ENCODE peak calls at places on chromosomes 5 and 9, in seven cellular contexts. R is heart right ventricle, J is A673, K is pancreas, M is type B pancreatic cell, B is upper lobe of right lung, P is tibial artery. H is an unnamed sample.

GRCh38 chr9:91246842-91247241 is 114.9 kb downstream of the AUH start:
- DNase-seq in B (no peak), R (no peak), J (no peak), M (no peak), K (no peak), P (no peak), H (no peak)

GRCh38 chr5:157253547-157253946 is 12.4 kb upstream of the CYFIP2 start:
- DNase-seq in M (no peak), P (peak), R (peak), J (peak), K (no peak), B (no peak), H (peak)

GRCh38 chr5:80125962-80126480 is 90.9 kb downstream of the THBS4 start:
- DNase-seq in R (no peak), K (no peak), M (no peak), J (no peak), B (no peak), P (no peak), H (no peak)

GRCh38 chr9:89801723-89802680 is 197.2 kb downstream of the GADD45G start:
- DNase-seq in K (no peak), R (no peak), M (no peak), B (no peak), P (no peak), J (no peak), H (no peak)

GRCh38 chr5:164013077-164013670 is 507.8 kb downstream of the MAT2B start:
- DNase-seq in R (peak), P (no peak), K (no peak), M (no peak), J (peak), B (no peak), H (peak)

GRCh38 chr9:96071245-96072124 is 196.0 kb downstream of the ERCC6L2 start:
- DNase-seq in P (no peak), M (no peak), R (no peak), J (peak), K (no peak), B (no peak), H (peak)

GRCh38 chr5:5633579-5633978 is 211.1 kb downstream of the ICE1 start:
- DNase-seq in K (no peak), M (no peak), J (no peak), P (no peak), B (no peak), R (no peak), H (no peak)

GRCh38 chr5:147055304-147055826 is 176.8 kb upstream of the PPP2R2B start:
- DNase-seq in M (no peak), R (no peak), K (no peak), B (no peak), J (no peak), P (no peak), H (no peak)

GRCh38 chr9:37949576-37949975 is 45.6 kb upstream of the SLC25A51 start:
- DNase-seq in P (no peak), B (no peak), K (peak), R (no peak), M (no peak), J (no peak), H (no peak)

GRCh38 chr5:50325237-50325832 is 115.8 kb downstream of the EMB start:
- DNase-seq in B (no peak), K (no peak), P (no peak), J (peak), M (no peak), R (no peak), H (peak)

GRCh38 chr9:36276254-36276653 is 18.0 kb upstream of the GNE start:
- DNase-seq in K (no peak), B (no peak), M (no peak), R (no peak), J (no peak), P (no peak), H (no peak)

GRCh38 chr5:98771389-98772109 is 1.9 kb upstream of the RGMB start:
- DNase-seq in P (peak), M (no peak), R (peak), J (peak), K (peak), B (no peak), H (peak)
- TF ChIP-seq CTCF in P (peak), M (peak), R (peak), J (peak), K (peak), B (peak), H (peak)

DNA sequence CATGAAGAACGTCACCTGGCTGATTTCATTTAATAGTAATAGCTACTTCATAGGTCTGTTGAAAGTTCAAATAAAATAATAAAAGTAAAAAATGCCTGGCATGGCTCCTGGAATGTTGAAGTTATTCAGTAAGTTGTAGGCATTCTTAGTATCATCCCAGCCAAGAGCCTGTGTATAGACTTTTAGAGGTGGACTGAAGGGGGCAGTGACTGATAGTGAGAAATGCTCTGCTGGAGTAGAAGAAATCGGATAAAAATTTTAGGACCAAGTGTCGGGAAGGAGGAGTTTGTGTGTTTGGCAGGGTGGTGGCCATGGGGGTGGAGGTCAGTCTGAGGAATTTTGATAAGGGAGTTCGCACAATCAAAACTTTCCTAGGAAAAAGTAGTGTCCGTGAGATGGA is 3.6 kb downstream of the ZFP2 start:
- DNase-seq in R (no peak), B (no peak), M (no peak), K (no peak), J (no peak), P (no peak), H (no peak)
- TF ChIP-seq CTCF in R (no peak), B (no peak), M (peak), K (no peak), J (no peak), P (no peak), H (no peak)

GRCh38 chr5:8993031-8993430 is 552.8 kb downstream of the SEMA5A start:
- DNase-seq in J (no peak), M (no peak), R (no peak), P (no peak), B (no peak), K (no peak), H (no peak)
- TF ChIP-seq CTCF in J (no peak), M (peak), R (no peak), P (no peak), B (peak), K (peak), H (no peak)

DNA sequence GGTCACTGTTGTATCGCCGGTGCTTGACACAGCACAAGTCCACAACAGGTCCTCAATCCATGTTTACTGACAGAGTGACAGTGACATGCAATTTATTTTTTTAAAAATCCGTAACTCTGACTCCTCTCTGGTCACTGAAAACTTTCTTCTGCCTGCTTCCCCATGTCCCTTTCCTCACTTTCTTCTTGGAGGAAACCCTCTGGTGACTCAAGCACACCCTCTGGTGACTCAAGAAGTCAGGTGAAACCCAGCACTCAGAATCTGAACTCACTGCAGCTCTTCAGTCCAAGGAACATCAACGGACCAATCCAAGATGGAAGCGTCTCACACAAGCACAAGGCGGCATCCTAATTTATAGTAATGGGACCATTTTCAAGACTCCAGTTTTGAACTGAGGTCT is 245.9 kb downstream of the FSTL4 start:
- DNase-seq in B (no peak), P (no peak), K (no peak), M (no peak), J (no peak), R (no peak), H (no peak)
- TF ChIP-seq CTCF in B (no peak), P (no peak), K (no peak), M (no peak), J (no peak), R (no peak), H (no peak)

DNA sequence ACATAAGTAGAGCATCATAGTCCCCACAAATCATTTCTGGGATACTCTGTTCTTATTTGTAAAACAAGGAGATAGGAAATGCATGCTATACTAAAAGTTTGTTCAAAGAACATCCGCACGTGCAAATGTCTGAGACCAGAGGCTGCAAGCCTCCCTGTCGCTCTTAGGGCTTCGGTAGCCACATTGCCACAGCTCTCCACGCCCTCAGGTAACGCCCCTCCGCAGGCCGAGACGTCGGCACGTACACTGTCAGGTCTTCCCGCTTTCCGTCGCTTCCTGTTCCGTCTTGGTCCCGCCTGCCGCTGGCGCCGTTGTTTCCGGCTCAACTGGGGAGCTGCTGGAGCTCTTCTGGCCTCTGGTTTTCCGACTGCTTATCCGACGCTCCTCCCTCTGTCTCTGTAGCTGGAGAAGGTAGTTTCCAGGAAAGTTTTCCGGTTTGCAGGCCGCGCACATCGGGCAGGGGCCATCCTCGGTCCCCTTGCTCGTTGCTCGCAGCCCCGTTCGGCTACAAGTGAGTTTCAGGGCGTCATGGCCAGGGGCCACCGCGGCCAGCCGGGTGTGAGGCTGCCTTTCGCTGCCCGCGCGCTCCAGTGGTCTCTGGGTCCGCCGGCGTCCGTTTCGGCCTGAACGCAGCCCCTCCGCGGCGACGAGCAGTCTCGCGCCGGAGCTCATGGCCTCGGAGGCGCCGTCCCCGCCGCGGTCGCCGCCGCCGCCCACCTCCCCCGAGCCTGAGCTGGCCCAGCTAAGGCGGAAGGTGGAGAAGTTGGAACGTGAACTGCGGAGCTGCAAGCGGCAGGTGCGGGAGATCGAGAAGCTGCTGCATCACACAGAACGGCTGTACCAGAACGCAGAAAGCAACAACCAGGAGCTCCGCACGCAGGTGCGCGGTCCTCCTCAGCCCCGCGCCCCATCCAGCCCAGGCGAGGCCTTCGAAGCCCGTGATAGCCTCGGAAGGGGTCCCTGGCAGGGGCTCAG is at the start of gene AGGF1:
- DNase-seq in M (peak), J (peak), K (peak), B (peak), R (peak), P (peak), H (peak)
- TF ChIP-seq CTCF in M (no peak), J (no peak), K (no peak), B (no peak), R (no peak), P (no peak), H (no peak)

GRCh38 chr9:74940600-74940999 is 12.1 kb downstream of the C9orf40 start:
- DNase-seq in K (no peak), R (no peak), J (peak), B (no peak), M (no peak), P (no peak), H (no peak)
- TF ChIP-seq CTCF in K (peak), R (no peak), J (peak), B (no peak), M (peak), P (no peak), H (no peak)

DNA sequence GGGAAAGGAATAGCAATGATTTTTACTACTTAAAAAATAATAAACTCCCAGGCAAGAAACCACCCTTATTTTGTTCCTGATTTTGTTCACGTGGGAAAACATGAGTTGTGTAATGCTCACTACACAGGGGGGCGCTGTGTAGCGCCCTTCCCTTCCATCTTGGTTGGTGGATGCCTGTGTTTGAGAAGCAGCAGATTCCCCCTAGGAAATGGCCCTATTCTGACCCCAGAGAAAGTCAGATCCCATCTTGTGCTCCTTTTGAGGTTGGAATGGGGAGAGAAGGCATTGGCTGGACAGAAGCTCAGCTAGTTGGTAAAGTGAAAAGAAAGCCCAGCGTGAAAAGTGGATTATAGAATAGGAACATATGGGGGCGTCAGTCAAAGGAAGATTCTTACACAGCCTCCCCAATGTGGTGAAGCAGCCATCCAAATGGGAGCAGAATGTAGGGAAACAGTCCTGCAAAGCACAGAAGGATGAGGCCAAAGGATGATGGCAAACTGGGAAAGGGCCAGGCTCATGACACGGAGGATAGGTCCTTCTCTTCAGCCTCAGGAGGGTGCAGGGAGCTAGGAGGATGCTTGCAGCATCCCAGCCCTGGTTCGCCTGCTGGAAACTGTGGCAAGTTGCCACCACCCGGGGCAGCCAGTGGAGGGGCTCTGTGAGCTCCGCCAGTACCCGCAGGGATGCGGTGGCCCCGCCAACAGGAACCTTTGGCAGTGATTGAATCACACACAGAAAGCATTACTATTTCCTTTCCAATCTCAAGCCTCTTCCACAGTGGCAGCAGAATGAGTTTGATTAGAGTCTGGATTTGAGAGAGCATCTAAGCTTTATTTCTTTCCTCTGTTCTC is 314.2 kb upstream of the DAP start:
- DNase-seq in M (no peak), K (peak), B (no peak), P (no peak), J (peak), R (no peak), H (no peak)
- TF ChIP-seq CTCF in M (peak), K (no peak), B (no peak), P (no peak), J (peak), R (no peak), H (no peak)